ENCODE peak calls at places on chromosomes 3 and 15, in five cellular contexts. B, S, D, L and H are unnamed samples.

GRCh38 chr3:54188176-54188791 is 65.9 kb downstream of the CACNA2D3 start:
- DNase-seq in B (peak; percentile 72), S (peak; percentile 66), D (no peak), L (peak; percentile 65), H (no peak)

GRCh38 chr3:177647876-177648275 is 450.6 kb upstream of the TBL1XR1 start:
- DNase-seq in B (no peak), S (no peak), D (no peak), L (no peak), H (no peak)

GRCh38 chr15:52262364-52262763 is 33.2 kb downstream of the MYO5C start:
- DNase-seq in B (no peak), S (peak; percentile 35), D (no peak), L (no peak), H (no peak)

GRCh38 chr3:29171583-29171990 is 109.3 kb upstream of the RBMS3 start:
- DNase-seq in B (no peak), S (no peak), D (no peak), L (no peak), H (no peak)

GRCh38 chr3:23390989-23391388 is 187.9 kb downstream of the UBE2E2 start:
- DNase-seq in B (no peak), S (no peak), D (no peak), L (no peak), H (no peak)

GRCh38 chr3:122366379-122366749 is 16.7 kb downstream of the MIX23 start:
- DNase-seq in B (no peak), S (peak; percentile 90), D (no peak), L (no peak), H (no peak)

GRCh38 chr3:39275052-39275451 is 4.8 kb downstream of the CX3CR1 start:
- DNase-seq in B (no peak), S (peak; percentile 23), D (no peak), L (no peak), H (no peak)

GRCh38 chr3:42036483-42036823 is 54.7 kb upstream of the TRAK1 start:
- DNase-seq in B (no peak), S (peak; percentile 80), D (no peak), L (peak; percentile 40), H (no peak)

GRCh38 chr3:126484662-126485061 is 9.0 kb upstream of the ZXDC start:
- DNase-seq in B (no peak), S (no peak), D (no peak), L (no peak), H (no peak)

GRCh38 chr15:70632079-70632850 is 131.1 kb downstream of the UACA start:
- DNase-seq in B (no peak), S (peak; percentile 72), D (no peak), L (no peak), H (no peak)

GRCh38 chr3:188956839-188957489 is 214.8 kb upstream of the TPRG1 start:
- DNase-seq in B (peak; percentile 32), S (peak; percentile 83), D (no peak), L (peak; percentile 45), H (no peak)

GRCh38 chr15:72493220-72493619 is 19.1 kb downstream of the ARIH1 start:
- DNase-seq in B (no peak), S (no peak), D (no peak), L (no peak), H (no peak)

GRCh38 chr3:184746131-184747120 is 34.6 kb upstream of the MAGEF1 start:
- DNase-seq in B (no peak), S (no peak), D (no peak), L (no peak), H (no peak)

GRCh38 chr15:89794627-89795241 is 18.6 kb downstream of the MESP2 start:
- DNase-seq in B (no peak), S (peak; percentile 53), D (no peak), L (no peak), H (no peak)

GRCh38 chr3:141105828-141106628 is 54.9 kb downstream of the SPSB4 start:
- DNase-seq in B (peak; percentile 69), S (peak; percentile 82), D (no peak), L (peak; percentile 88), H (peak; percentile 65)

GRCh38 chr3:81302045-81302444 is 459.4 kb downstream of the GBE1 start:
- DNase-seq in B (peak; percentile 46), S (peak; percentile 68), D (no peak), L (peak; percentile 38), H (peak; percentile 34)

GRCh38 chr15:92751528-92751927 is 96.0 kb upstream of the FAM174B start:
- DNase-seq in B (no peak), S (peak; percentile 68), D (no peak), L (no peak), H (no peak)

GRCh38 chr3:194165619-194166018 is 29.7 kb downstream of the HES1 start:
- DNase-seq in B (no peak), S (no peak), D (no peak), L (no peak), H (no peak)

GRCh38 chr3:59482684-59483083 is 432.9 kb upstream of the CFAP20DC start:
- DNase-seq in B (no peak), S (no peak), D (no peak), L (no peak), H (no peak)

GRCh38 chr3:9122732-9123364 is 126.6 kb downstream of the SRGAP3 start:
- DNase-seq in B (no peak), S (peak; percentile 44), D (no peak), L (no peak), H (no peak)

GRCh38 chr15:31615643-31616415 is 289.2 kb downstream of the KLF13 start:
- DNase-seq in B (no peak), S (no peak), D (no peak), L (no peak), H (no peak)

GRCh38 chr3:14902719-14903118 is 44.7 kb upstream of the NR2C2 start:
- DNase-seq in B (no peak), S (no peak), D (peak; percentile 70), L (peak; percentile 45), H (no peak)

GRCh38 chr15:91881551-91882297 is 28.2 kb downstream of the SLCO3A1 start:
- DNase-seq in B (no peak), S (no peak), D (no peak), L (no peak), H (no peak)

GRCh38 chr3:13210221-13210975 is 137.2 kb upstream of the IQSEC1 start:
- DNase-seq in B (no peak), S (no peak), D (no peak), L (no peak), H (no peak)

GRCh38 chr3:26474706-26475105 is 147.9 kb upstream of the LRRC3B start:
- DNase-seq in B (no peak), S (no peak), D (no peak), L (no peak), H (no peak)

GRCh38 chr15:70061086-70061370 is 36.7 kb downstream of the TLE3 start:
- DNase-seq in B (no peak), S (no peak), D (no peak), L (no peak), H (no peak)

DNA sequence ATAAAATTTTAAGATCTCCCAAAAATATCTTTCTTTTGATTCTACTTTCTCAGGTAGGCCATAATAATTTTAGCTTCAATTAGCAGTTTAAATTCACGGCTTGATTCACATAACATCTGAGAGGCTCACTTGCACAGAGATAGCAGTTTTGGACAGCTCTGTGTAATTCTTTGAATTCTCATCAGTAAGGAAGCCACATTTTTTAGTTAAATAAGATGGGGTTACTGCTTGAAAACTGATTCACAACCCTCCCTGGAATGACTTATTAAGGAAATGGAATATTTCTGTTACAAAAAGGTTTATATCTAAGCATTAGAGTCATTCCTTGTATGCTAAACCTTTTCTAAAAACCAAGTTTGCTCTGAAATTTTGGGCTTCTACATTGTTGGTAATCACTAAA is 212.7 kb downstream of the ALCAM start:
- DNase-seq in B (no peak), S (no peak), D (no peak), L (no peak), H (no peak)
- TF ChIP-seq CTCF in B (no peak), S (no peak), D (no peak), L (no peak), H (no peak)

DNA sequence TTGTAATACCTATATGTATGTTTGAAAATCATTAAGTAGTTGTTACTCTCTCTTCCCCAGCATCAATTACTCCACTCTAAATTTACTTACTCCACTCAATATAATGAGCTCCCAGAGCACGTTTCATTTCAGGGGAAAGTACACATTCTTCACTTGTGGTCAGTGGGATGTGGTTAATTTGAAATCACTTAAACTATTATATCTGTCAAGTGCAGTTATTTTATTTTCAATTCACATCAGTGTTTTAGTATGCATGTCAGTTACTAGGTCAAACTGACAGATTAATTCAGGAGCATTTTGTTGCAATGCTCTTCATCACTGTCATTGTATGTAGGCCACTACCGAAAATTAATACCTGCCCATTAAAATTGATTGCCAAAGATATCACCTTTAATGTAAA is 376.1 kb downstream of the ZIC4 start:
- DNase-seq in B (no peak), S (no peak), D (no peak), L (no peak), H (no peak)
- TF ChIP-seq CTCF in B (no peak), S (no peak), D (no peak), L (no peak), H (no peak)

GRCh38 chr15:65836665-65837064 is 32.6 kb upstream of the RAB11A start:
- DNase-seq in B (no peak), S (no peak), D (no peak), L (no peak), H (no peak)
- TF ChIP-seq CTCF in B (peak; percentile 41), S (peak; percentile 56), D (no peak), L (no peak), H (no peak)

GRCh38 chr3:196287066-196287404 is 491 bp downstream of the PCYT1A start:
- DNase-seq in B (no peak), S (peak; percentile 31), D (peak; percentile 28), L (no peak), H (no peak)

GRCh38 chr3:196287405-196288140 is at the start of gene PCYT1A:
- DNase-seq in B (peak; percentile 80), S (peak; percentile 96), D (peak; percentile 87), L (peak; percentile 95), H (peak; percentile 84)

GRCh38 chr3:196288141-196288460 is 575 bp upstream of the PCYT1A start:
- DNase-seq in B (no peak), S (no peak), D (no peak), L (no peak), H (no peak)

DNA sequence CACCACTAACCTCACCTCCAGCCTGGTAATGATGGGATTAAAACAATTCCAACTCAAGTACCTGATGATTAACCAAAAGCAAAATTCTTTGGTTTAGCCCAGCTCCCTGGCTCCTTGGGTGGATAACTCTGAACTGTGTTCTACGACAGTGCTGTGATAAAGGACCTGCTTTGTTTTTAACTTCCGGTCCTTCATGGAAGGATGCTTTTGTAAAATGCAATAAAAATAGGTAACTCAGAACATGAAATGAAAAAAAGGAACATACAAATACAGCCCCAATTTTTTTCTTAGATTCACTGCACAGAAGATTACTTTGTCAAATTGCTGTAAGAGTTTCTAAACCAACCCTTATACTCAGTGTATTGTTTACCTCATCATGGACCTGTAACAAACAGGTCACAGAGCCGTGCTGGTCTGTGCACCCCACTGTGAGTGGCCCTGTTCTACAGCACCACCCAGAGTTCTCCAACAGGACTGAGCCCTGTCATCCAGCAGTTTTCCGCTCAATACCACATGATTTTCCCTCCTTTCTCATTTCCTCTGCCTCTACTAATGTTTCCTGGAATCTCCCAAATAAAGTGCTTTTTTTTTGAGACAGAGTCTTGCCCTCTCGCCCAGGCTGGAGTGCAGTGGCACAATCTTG is 4.9 kb upstream of the PCYT1A start:
- DNase-seq in B (no peak), S (no peak), D (no peak), L (no peak), H (no peak)
- TF ChIP-seq CTCF in B (no peak), S (peak; percentile 18), D (no peak), L (no peak), H (no peak)

GRCh38 chr3:159781867-159782266 is 206.8 kb upstream of the IL12A start:
- DNase-seq in B (no peak), S (peak; percentile 40), D (no peak), L (no peak), H (no peak)
- TF ChIP-seq CTCF in B (no peak), S (peak; percentile 65), D (peak; percentile 8), L (no peak), H (no peak)